ENCODE peak calls at places on chromosomes 12 and 14, in six cellular contexts. One of them, this sample, is unnamed.

GRCh38 chr12:65902504-65902903 is 78.2 kb downstream of the HMGA2 start:
- DNase-seq in omental fat pad: no peak
- DNase-seq in foreskin fibroblast: peak; percentile 58
- DNase-seq in breast epithelium: no peak
- DNase-seq in GM23338: no peak
- DNase-seq in A549: no peak
- DNase-seq in this sample: no peak

GRCh38 chr14:93045211-93045674 is 70.5 kb downstream of the ITPK1 start:
- DNase-seq in omental fat pad: no peak
- DNase-seq in foreskin fibroblast: no peak
- DNase-seq in breast epithelium: no peak
- DNase-seq in GM23338: peak; percentile 52
- DNase-seq in A549: no peak
- DNase-seq in this sample: no peak

GRCh38 chr12:122046145-122046544 is 24.5 kb downstream of the BCL7A start:
- DNase-seq in omental fat pad: no peak
- DNase-seq in foreskin fibroblast: no peak
- DNase-seq in breast epithelium: no peak
- DNase-seq in GM23338: no peak
- DNase-seq in A549: no peak
- DNase-seq in this sample: no peak

GRCh38 chr12:103742349-103742784 is 98.7 kb downstream of the NT5DC3 start:
- DNase-seq in omental fat pad: no peak
- DNase-seq in foreskin fibroblast: peak; percentile 69
- DNase-seq in breast epithelium: no peak
- DNase-seq in GM23338: peak; percentile 3
- DNase-seq in A549: no peak
- DNase-seq in this sample: no peak

GRCh38 chr14:24079521-24080141 is 8.3 kb downstream of the CPNE6 start:
- DNase-seq in omental fat pad: no peak
- DNase-seq in foreskin fibroblast: no peak
- DNase-seq in breast epithelium: no peak
- DNase-seq in GM23338: peak; percentile 90
- DNase-seq in A549: no peak
- DNase-seq in this sample: no peak

GRCh38 chr12:14810953-14811483 is 3.0 kb downstream of the SMCO3 start:
- DNase-seq in omental fat pad: no peak
- DNase-seq in foreskin fibroblast: peak; percentile 64
- DNase-seq in breast epithelium: no peak
- DNase-seq in GM23338: peak; percentile 59
- DNase-seq in A549: peak; percentile 38
- DNase-seq in this sample: no peak

GRCh38 chr12:70258605-70259403 is 15.6 kb downstream of the CNOT2 start:
- DNase-seq in omental fat pad: no peak
- DNase-seq in foreskin fibroblast: no peak
- DNase-seq in breast epithelium: no peak
- DNase-seq in GM23338: no peak
- DNase-seq in A549: no peak
- DNase-seq in this sample: no peak

GRCh38 chr12:57135939-57136338 is 7.7 kb downstream of the LRP1 start:
- DNase-seq in omental fat pad: no peak
- DNase-seq in foreskin fibroblast: peak; percentile 65
- DNase-seq in breast epithelium: no peak
- DNase-seq in GM23338: peak; percentile 37
- DNase-seq in A549: no peak
- DNase-seq in this sample: no peak

GRCh38 chr12:114213055-114213561 is 192.8 kb downstream of the TBX5 start:
- DNase-seq in omental fat pad: no peak
- DNase-seq in foreskin fibroblast: no peak
- DNase-seq in breast epithelium: no peak
- DNase-seq in GM23338: no peak
- DNase-seq in A549: no peak
- DNase-seq in this sample: no peak
- TF ChIP-seq CTCF in omental fat pad: no peak
- TF ChIP-seq CTCF in foreskin fibroblast: no peak
- TF ChIP-seq CTCF in breast epithelium: no peak
- TF ChIP-seq CTCF in GM23338: peak; percentile 52
- TF ChIP-seq CTCF in A549: no peak
- TF ChIP-seq CTCF in this sample: no peak

GRCh38 chr14:100885196-100886030 is 18.1 kb downstream of the RTL1 start:
- DNase-seq in omental fat pad: no peak
- DNase-seq in foreskin fibroblast: peak; percentile 23
- DNase-seq in breast epithelium: no peak
- DNase-seq in GM23338: no peak
- DNase-seq in A549: no peak
- DNase-seq in this sample: no peak
- TF ChIP-seq CTCF in omental fat pad: no peak
- TF ChIP-seq CTCF in foreskin fibroblast: no peak
- TF ChIP-seq CTCF in breast epithelium: no peak
- TF ChIP-seq CTCF in GM23338: no peak
- TF ChIP-seq CTCF in A549: no peak
- TF ChIP-seq CTCF in this sample: no peak

DNA sequence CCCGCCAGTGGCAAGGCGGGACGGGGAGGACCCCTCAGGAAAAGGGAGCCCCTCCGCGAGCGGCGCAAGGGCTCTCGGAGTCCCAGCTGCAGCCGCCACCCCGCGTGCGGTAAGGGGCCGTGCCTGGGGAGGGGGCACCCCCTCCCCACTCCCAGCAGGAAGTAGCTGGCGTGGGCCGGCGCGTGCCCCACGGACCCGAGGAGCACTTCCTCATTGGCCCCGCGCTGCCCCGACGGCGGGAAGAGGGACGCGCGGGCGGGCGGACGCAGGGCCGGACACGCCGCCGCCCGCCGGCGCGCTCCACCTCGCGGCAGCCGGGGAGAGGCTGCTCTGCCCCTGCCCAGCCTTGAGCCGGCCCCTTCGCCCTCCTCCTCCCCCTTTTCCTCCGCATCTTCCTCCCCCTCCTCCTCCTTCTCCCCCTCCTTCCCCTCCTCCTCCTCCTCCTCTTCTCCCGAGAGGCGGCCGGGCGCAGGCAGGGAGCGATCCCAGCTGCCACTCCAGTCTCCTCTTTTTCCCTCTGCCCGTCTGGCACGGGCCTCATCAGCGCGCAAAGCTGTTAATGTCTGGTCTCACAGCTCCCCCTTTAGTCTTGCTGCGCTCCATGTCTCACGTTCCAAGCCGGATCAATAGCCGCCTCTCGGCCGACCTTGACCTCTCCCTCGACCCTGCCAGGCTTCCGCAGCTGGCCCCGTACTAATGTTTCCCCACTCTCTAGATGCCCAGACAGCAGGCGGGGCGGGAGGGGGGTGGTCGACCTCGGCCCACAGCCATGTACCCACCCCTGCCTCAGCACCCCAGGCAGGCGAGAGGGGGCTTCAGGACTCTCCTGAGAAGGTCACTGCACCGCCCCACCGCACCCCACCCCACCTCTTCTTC is 2.6 kb upstream of the BCL11B start:
- DNase-seq in omental fat pad: no peak
- DNase-seq in foreskin fibroblast: peak; percentile 78
- DNase-seq in breast epithelium: peak; percentile 82
- DNase-seq in GM23338: peak; percentile 96
- DNase-seq in A549: peak; percentile 77
- DNase-seq in this sample: peak; percentile 49
- TF ChIP-seq CTCF in omental fat pad: no peak
- TF ChIP-seq CTCF in foreskin fibroblast: peak; percentile 28
- TF ChIP-seq CTCF in breast epithelium: no peak
- TF ChIP-seq CTCF in GM23338: peak; percentile 82
- TF ChIP-seq CTCF in A549: peak; percentile 41
- TF ChIP-seq CTCF in this sample: peak; percentile 14

GRCh38 chr14:78700236-78700635 is 530.1 kb downstream of the NRXN3 start:
- DNase-seq in omental fat pad: no peak
- DNase-seq in foreskin fibroblast: peak; percentile 1
- DNase-seq in breast epithelium: no peak
- DNase-seq in GM23338: no peak
- DNase-seq in A549: no peak
- DNase-seq in this sample: no peak
- TF ChIP-seq CTCF in omental fat pad: no peak
- TF ChIP-seq CTCF in foreskin fibroblast: no peak
- TF ChIP-seq CTCF in breast epithelium: no peak
- TF ChIP-seq CTCF in GM23338: no peak
- TF ChIP-seq CTCF in A549: no peak
- TF ChIP-seq CTCF in this sample: no peak

DNA sequence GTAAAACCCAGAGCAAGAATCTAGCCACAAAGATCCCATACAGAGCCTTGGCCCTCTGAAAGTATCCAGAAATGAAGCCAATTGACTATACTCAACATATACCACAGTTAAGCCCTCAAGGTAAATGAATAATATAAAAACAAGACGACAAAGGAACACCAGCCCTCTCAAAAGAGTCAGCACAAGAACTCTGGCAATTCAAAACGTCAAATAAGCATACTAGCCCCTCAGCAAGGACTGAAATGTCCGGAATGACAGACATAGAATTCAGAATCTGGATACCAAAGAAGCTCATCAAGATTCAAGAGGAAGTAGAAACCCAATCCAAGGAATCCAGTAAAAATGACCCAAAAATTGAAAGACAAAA is 49.9 kb downstream of the GTF2A1 start:
- DNase-seq in omental fat pad: no peak
- DNase-seq in foreskin fibroblast: no peak
- DNase-seq in breast epithelium: no peak
- DNase-seq in GM23338: no peak
- DNase-seq in A549: no peak
- DNase-seq in this sample: no peak
- TF ChIP-seq CTCF in omental fat pad: no peak
- TF ChIP-seq CTCF in foreskin fibroblast: no peak
- TF ChIP-seq CTCF in breast epithelium: no peak
- TF ChIP-seq CTCF in GM23338: no peak
- TF ChIP-seq CTCF in A549: no peak
- TF ChIP-seq CTCF in this sample: peak; percentile 11

GRCh38 chr14:106605548-106606448 is 1079.4 kb downstream of the TMEM121 start:
- DNase-seq in omental fat pad: no peak
- DNase-seq in foreskin fibroblast: no peak
- DNase-seq in breast epithelium: no peak
- DNase-seq in GM23338: no peak
- DNase-seq in A549: no peak
- DNase-seq in this sample: peak; percentile 69
- TF ChIP-seq CTCF in omental fat pad: no peak
- TF ChIP-seq CTCF in foreskin fibroblast: no peak
- TF ChIP-seq CTCF in breast epithelium: no peak
- TF ChIP-seq CTCF in GM23338: no peak
- TF ChIP-seq CTCF in A549: no peak
- TF ChIP-seq CTCF in this sample: peak; percentile 64

GRCh38 chr14:102392506-102392905 is 29.8 kb downstream of the TECPR2 start:
- DNase-seq in omental fat pad: no peak
- DNase-seq in foreskin fibroblast: no peak
- DNase-seq in breast epithelium: no peak
- DNase-seq in GM23338: no peak
- DNase-seq in A549: no peak
- DNase-seq in this sample: no peak
- TF ChIP-seq CTCF in omental fat pad: no peak
- TF ChIP-seq CTCF in foreskin fibroblast: no peak
- TF ChIP-seq CTCF in breast epithelium: no peak
- TF ChIP-seq CTCF in GM23338: no peak
- TF ChIP-seq CTCF in A549: no peak
- TF ChIP-seq CTCF in this sample: no peak